ENCODE peak calls at places on chromosomes 4 and X, in eight cellular contexts. K is AG09319, L is MCF 10A, S is tibial artery, Y is B cell, J is RWPE1, T is GM10248, W is ovary. C is an unnamed sample.

GRCh38 chr4:42515156-42515884 is 118.0 kb downstream of the SHISA3 start:
- DNase-seq in S (no peak), K (no peak), J (no peak), W (no peak), T (no peak), Y (no peak), L (no peak), C (no peak)

GRCh38 chr4:38925492-38926418 is 58.1 kb downstream of the FAM114A1 start:
- DNase-seq in W (peak; percentile 49), S (no peak), L (no peak), Y (no peak), K (no peak), J (no peak), T (no peak), C (no peak)

GRCh38 chr4:100848865-100849264 is 331.0 kb upstream of the EMCN start:
- DNase-seq in J (no peak), Y (no peak), S (no peak), T (no peak), L (peak; percentile 17), K (no peak), W (no peak), C (no peak)

GRCh38 chr4:4753643-4754042 is 105.8 kb upstream of the MSX1 start:
- DNase-seq in K (no peak), T (no peak), W (no peak), S (no peak), Y (no peak), L (no peak), J (no peak), C (no peak)

GRCh38 chrX:15299945-15300851 is 15.2 kb downstream of the ASB11 start:
- DNase-seq in Y (no peak), T (no peak), W (no peak), K (no peak), L (peak; percentile 33), S (no peak), J (peak; percentile 7), C (no peak)

GRCh38 chr4:154779362-154779947 is 1.6 kb upstream of the RBM46 start:
- DNase-seq in K (no peak), L (peak; percentile 57), S (no peak), W (no peak), T (peak; percentile 15), Y (no peak), J (peak; percentile 58), C (no peak)

GRCh38 chr4:69239777-69240176 is 25.2 kb upstream of the UGT2B11 start:
- DNase-seq in J (no peak), Y (no peak), S (no peak), W (no peak), L (no peak), K (no peak), T (no peak), C (no peak)

GRCh38 chr4:75841641-75842520 is 60.4 kb downstream of the PPEF2 start:
- DNase-seq in L (no peak), W (no peak), J (no peak), K (no peak), S (no peak), Y (no peak), T (no peak), C (no peak)

GRCh38 chr4:76665139-76665538 is 230.1 kb downstream of the SHROOM3 start:
- DNase-seq in K (no peak), S (no peak), W (no peak), T (no peak), L (peak; percentile 92), J (peak; percentile 94), Y (no peak), C (no peak)

GRCh38 chr4:124768596-124768995 is 56.1 kb upstream of the ANKRD50 start:
- DNase-seq in W (no peak), L (peak; percentile 8), K (no peak), J (no peak), T (no peak), S (no peak), Y (no peak), C (no peak)

GRCh38 chr4:53044651-53044960 is 182.5 kb downstream of the RASL11B start:
- DNase-seq in L (no peak), W (no peak), T (no peak), K (no peak), Y (no peak), S (no peak), J (no peak), C (no peak)

GRCh38 chr4:75834772-75835154 is 67.5 kb downstream of the PPEF2 start:
- DNase-seq in S (no peak), J (no peak), T (no peak), K (no peak), Y (no peak), L (peak; percentile 8), W (no peak), C (no peak)

GRCh38 chr4:72505314-72505744 is 63.7 kb downstream of the ADAMTS3 start:
- DNase-seq in W (no peak), S (peak; percentile 16), L (peak; percentile 68), Y (no peak), T (peak; percentile 25), J (peak; percentile 32), K (peak; percentile 44), C (no peak)

GRCh38 chr4:8852118-8852704 is 19.4 kb downstream of the HMX1 start:
- DNase-seq in Y (no peak), S (no peak), K (no peak), T (no peak), J (no peak), W (no peak), L (no peak), C (no peak)

GRCh38 chrX:123859409-123859827 is 435 bp upstream of the XIAP start:
- DNase-seq in W (peak; percentile 83), Y (no peak), S (peak; percentile 61), J (no peak), K (no peak), T (no peak), L (peak; percentile 73), C (no peak)

GRCh38 chr4:122356317-122356818 is 22.4 kb upstream of the ADAD1 start:
- DNase-seq in J (no peak), S (no peak), L (no peak), K (no peak), W (no peak), T (no peak), Y (no peak), C (no peak)

GRCh38 chr4:99087887-99088484 is 602 bp downstream of the ADH5 start:
- DNase-seq in T (peak; percentile 37), J (peak; percentile 71), L (peak; percentile 89), Y (no peak), S (peak; percentile 91), K (peak; percentile 85), W (peak; percentile 73), C (no peak)

GRCh38 chrX:38987135-38987780 is 186.0 kb downstream of the MID1IP1 start:
- DNase-seq in S (no peak), Y (no peak), W (no peak), L (no peak), K (no peak), J (no peak), T (no peak), C (no peak)
- TF ChIP-seq CTCF in S (no peak), Y (no peak), W (no peak), L (no peak), K (no peak), J (no peak), T (no peak), C (no peak)

GRCh38 chrX:153927936-153928760 is 2.1 kb upstream of the ARHGAP4 start:
- DNase-seq in L (peak; percentile 95), T (peak; percentile 97), S (peak; percentile 94), W (peak; percentile 98), Y (peak; percentile 95), J (peak; percentile 92), K (peak; percentile 95), C (peak; percentile 95)
- TF ChIP-seq CTCF in L (peak; percentile 10), T (no peak), S (no peak), W (no peak), Y (no peak), J (peak; percentile 21), K (peak; percentile 21), C (no peak)

GRCh38 chrX:16357902-16358301 is 190.6 kb downstream of the MAGEB17 start:
- DNase-seq in K (no peak), J (no peak), T (no peak), Y (no peak), L (no peak), W (no peak), S (no peak), C (no peak)
- TF ChIP-seq CTCF in K (no peak), J (no peak), T (no peak), Y (no peak), L (no peak), W (no peak), S (no peak), C (no peak)

GRCh38 chrX:40478457-40479065 is 102.2 kb upstream of the ATP6AP2 start:
- DNase-seq in J (no peak), K (no peak), S (no peak), T (no peak), Y (no peak), W (no peak), L (no peak), C (no peak)
- TF ChIP-seq CTCF in J (no peak), K (no peak), S (no peak), T (no peak), Y (no peak), W (no peak), L (no peak), C (no peak)

DNA sequence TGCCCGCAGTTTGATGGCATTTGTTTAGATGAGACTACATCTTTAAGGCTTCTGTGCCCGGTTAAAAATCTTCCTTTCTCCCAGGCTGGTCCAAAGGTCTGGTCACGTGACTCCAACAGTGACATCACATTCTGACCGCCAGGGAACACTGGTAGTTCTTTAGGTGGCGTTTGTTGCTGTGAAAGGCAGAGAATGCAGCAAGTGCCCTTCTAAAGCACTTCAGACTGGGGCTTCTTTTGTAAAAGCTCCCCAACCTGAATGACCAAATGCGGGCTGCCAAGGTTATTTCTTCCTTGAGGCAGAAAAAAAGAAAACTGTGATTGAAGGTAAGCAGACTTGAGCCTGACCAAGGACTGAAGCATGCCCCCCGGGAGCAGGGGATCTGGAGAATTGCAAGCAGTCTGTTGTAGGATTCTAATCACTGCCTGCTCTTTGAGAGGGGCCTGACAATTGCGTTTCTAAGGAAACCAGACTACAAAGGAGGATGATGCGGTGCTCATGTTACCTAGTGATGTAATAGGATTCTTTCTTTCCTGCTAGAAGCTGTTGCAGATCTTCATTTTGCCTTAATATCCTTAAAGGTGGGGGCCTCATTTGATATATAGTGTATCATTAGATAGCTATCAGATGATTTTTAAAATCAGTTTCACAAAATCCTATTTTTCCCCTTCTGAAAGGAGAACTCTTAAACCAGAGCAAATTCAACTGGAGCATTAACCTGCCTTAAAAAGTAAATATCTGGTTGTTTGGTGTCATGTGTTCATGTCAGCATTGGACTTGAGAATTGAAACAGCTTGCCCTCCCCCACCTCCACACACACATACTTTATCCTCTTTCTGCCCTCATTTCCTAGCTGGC is 133.1 kb downstream of the AKAP4 start:
- DNase-seq in W (no peak), K (no peak), J (no peak), S (no peak), T (no peak), L (no peak), Y (no peak), C (no peak)
- TF ChIP-seq CTCF in W (no peak), K (no peak), J (no peak), S (no peak), T (no peak), L (no peak), Y (no peak), C (peak; percentile 58)

GRCh38 chrX:124902953-124903352 is 416.7 kb upstream of the TEX13C start:
- DNase-seq in K (no peak), L (no peak), W (no peak), T (no peak), S (no peak), Y (no peak), J (no peak), C (no peak)
- TF ChIP-seq CTCF in K (no peak), L (no peak), W (no peak), T (no peak), S (no peak), Y (no peak), J (no peak), C (no peak)

C was measured in type B pancreatic cell.